ENCODE peak calls at places on chromosomes 1 and 21, in seven cellular contexts. Y is ovary, P is upper lobe of left lung, F is breast epithelium, O is transverse colon, A is HCT116, M is Peyer's patch. V is an unnamed sample.

GRCh38 chr21:29240136-29240535 is 58.6 kb upstream of the BACH1 start:
- DNase-seq in P (no peak), M (no peak), Y (no peak), O (no peak), F (no peak), A (no peak), V (no peak)

GRCh38 chr21:14361958-14362357 is 21.0 kb downstream of the HSPA13 start:
- DNase-seq in F (no peak), O (no peak), P (no peak), Y (no peak), A (no peak), M (no peak), V (no peak)

GRCh38 chr1:218274551-218274950 is 10.5 kb upstream of the RRP15 start:
- DNase-seq in O (no peak), P (no peak), M (no peak), F (no peak), A (no peak), Y (no peak), V (no peak)

GRCh38 chr1:200739499-200740290 is 1.0 kb downstream of the CAMSAP2 start:
- DNase-seq in O (peak; percentile 76), P (peak; percentile 95), Y (peak; percentile 72), M (no peak), A (no peak), F (peak; percentile 79), V (peak; percentile 79)

GRCh38 chr1:28983509-28984310 is 69.3 kb downstream of the EPB41 start:
- DNase-seq in A (no peak), O (no peak), M (no peak), F (no peak), P (no peak), Y (no peak), V (peak; percentile 72)

GRCh38 chr1:184945034-184945433 is 29.3 kb downstream of the NIBAN1 start:
- DNase-seq in O (no peak), A (no peak), Y (no peak), M (no peak), P (no peak), F (no peak), V (no peak)

GRCh38 chr1:103945774-103946173 is 196.1 kb downstream of the AMY1C start:
- DNase-seq in Y (no peak), M (no peak), F (no peak), A (no peak), P (no peak), O (no peak), V (no peak)

GRCh38 chr1:84862810-84863251 is 30.2 kb downstream of the LPAR3 start:
- DNase-seq in F (no peak), O (no peak), P (no peak), Y (no peak), A (no peak), M (no peak), V (no peak)

GRCh38 chr1:21294266-21295058 is 4.2 kb upstream of the ECE1 start:
- DNase-seq in M (peak; percentile 90), A (peak; percentile 47), O (peak; percentile 80), Y (no peak), F (no peak), P (no peak), V (peak; percentile 51)

GRCh38 chr1:181503130-181503810 is 20.0 kb downstream of the CACNA1E start:
- DNase-seq in A (no peak), F (peak; percentile 24), M (no peak), O (no peak), P (no peak), Y (no peak), V (no peak)

GRCh38 chr1:150877220-150877516 is 769 bp upstream of the ARNT start:
- DNase-seq in Y (no peak), O (no peak), M (no peak), A (no peak), P (no peak), F (no peak), V (no peak)

GRCh38 chr1:64967381-64967780 is 1.0 kb upstream of the JAK1 start:
- DNase-seq in F (no peak), M (no peak), A (no peak), O (peak; percentile 51), Y (no peak), P (no peak), V (peak; percentile 29)

GRCh38 chr1:222171005-222171404 is 376.9 kb downstream of the HHIPL2 start:
- DNase-seq in M (no peak), F (no peak), P (no peak), Y (no peak), O (no peak), A (peak; percentile 21), V (peak; percentile 26)

GRCh38 chr1:97919568-97920261 is 1.1 kb downstream of the DPYD start:
- DNase-seq in A (no peak), P (no peak), M (no peak), O (no peak), F (no peak), Y (no peak), V (no peak)

GRCh38 chr1:21586926-21587601 is 77.8 kb downstream of the ALPL start:
- DNase-seq in M (peak; percentile 18), P (peak; percentile 86), O (peak; percentile 25), A (peak; percentile 61), Y (no peak), F (peak; percentile 30), V (peak; percentile 85)

GRCh38 chr1:59057211-59057694 is 239.6 kb upstream of the FGGY start:
- DNase-seq in F (peak; percentile 75), M (no peak), P (peak; percentile 52), A (no peak), Y (peak; percentile 59), O (peak; percentile 47), V (peak; percentile 81)

GRCh38 chr1:158145173-158145719 is 35.4 kb upstream of the CD1D start:
- DNase-seq in M (no peak), Y (peak; percentile 73), F (peak; percentile 65), A (no peak), P (no peak), O (no peak), V (peak; percentile 78)

GRCh38 chr1:72557446-72558049 is 275.2 kb upstream of the NEGR1 start:
- DNase-seq in Y (no peak), F (no peak), A (no peak), O (no peak), P (no peak), M (no peak), V (no peak)

GRCh38 chr1:160397651-160398050 is 2.7 kb upstream of the VANGL2 start:
- DNase-seq in A (no peak), F (no peak), M (no peak), O (no peak), Y (no peak), P (no peak), V (no peak)

GRCh38 chr1:183385746-183386145 is 32.4 kb downstream of the NMNAT2 start:
- DNase-seq in F (no peak), Y (no peak), A (no peak), M (no peak), P (no peak), O (no peak), V (no peak)

GRCh38 chr1:114336360-114336759 is 174.6 kb downstream of the TRIM33 start:
- DNase-seq in Y (no peak), F (no peak), A (no peak), O (no peak), P (no peak), M (no peak), V (no peak)

GRCh38 chr1:93702102-93702827 is 20.6 kb upstream of the BCAR3 start:
- DNase-seq in M (no peak), O (no peak), P (no peak), Y (no peak), A (no peak), F (peak; percentile 50), V (no peak)

GRCh38 chr21:46092811-46093667 is 4.9 kb upstream of the COL6A2 start:
- DNase-seq in O (no peak), A (no peak), Y (peak; percentile 55), M (no peak), P (peak; percentile 50), F (peak; percentile 15), V (no peak)

GRCh38 chr1:170805957-170806662 is 129.2 kb upstream of the MROH9 start:
- DNase-seq in P (no peak), F (no peak), A (no peak), O (no peak), M (no peak), Y (peak; percentile 24), V (no peak)
- H3K27ac ChIP-seq in P (no peak overlapping the region), F (peak overlapping the region; percentile 74), A (no peak overlapping the region), O (no peak overlapping the region), M (no peak overlapping the region), Y (no peak overlapping the region), V (no peak overlapping the region)

DNA sequence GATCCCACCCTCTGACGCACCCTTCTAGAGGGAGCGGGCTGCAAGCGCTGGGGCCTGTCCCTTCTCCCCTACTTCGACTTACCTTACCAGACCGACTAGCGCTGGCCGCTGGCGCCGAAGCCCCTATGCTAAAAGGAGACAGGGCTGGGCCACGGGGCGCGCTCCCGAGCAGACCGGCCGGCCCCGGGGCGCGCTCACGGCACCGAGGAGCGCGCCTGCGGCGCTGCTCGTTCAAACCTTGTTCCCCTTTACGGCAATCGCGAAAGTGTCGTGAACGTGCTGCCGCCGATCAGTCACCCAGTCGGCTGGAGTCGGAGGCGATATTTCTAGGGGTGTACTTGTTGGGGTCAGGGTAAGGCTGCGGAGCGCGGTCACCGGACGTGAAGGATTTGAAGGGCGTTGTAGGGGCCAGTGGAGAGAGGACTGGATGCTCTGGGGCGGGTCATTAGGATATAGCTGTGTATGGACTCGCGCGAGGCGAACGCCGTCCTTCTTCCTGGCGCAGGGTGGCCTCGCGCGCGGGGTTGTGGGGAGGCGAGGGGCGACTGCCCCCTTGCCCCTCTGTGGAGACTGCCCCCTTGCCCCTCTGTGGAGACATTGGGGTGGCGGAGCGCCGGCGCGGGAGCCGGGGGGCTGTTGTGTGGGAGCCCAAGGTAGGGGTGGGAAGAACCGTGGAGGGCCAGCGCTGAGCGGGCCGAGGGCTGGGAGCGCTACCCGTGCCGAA is at the start of the genes CEPT1 and DRAM2:
- DNase-seq in F (peak; percentile 86), O (peak; percentile 96), Y (peak; percentile 97), M (peak; percentile 97), P (peak; percentile 97), A (peak; percentile 90), V (peak; percentile 98)
- TF ChIP-seq POLR2A in F (peak; percentile 11), O (peak; percentile 79), Y (peak; percentile 31), M (no peak), P (no peak), A (peak; percentile 94), V (peak; percentile 71)

GRCh38 chr1:33637846-33638440 is 165.5 kb downstream of the ZSCAN20 start:
- DNase-seq in P (no peak), M (no peak), A (no peak), Y (no peak), O (no peak), F (no peak), V (no peak)

GRCh38 chr1:33636209-33636608 is 163.8 kb downstream of the ZSCAN20 start:
- DNase-seq in A (no peak), Y (no peak), O (no peak), F (no peak), P (peak; percentile 20), M (no peak), V (no peak)

GRCh38 chr1:33640114-33640660 is 167.7 kb downstream of the ZSCAN20 start:
- DNase-seq in F (no peak), P (no peak), Y (no peak), O (no peak), A (no peak), M (no peak), V (no peak)

GRCh38 chr1:33635336-33636012 is 163.0 kb downstream of the ZSCAN20 start:
- DNase-seq in M (no peak), P (peak; percentile 28), A (no peak), O (no peak), F (no peak), Y (no peak), V (no peak)

GRCh38 chr1:33641099-33641830 is 168.8 kb downstream of the ZSCAN20 start:
- DNase-seq in M (no peak), Y (no peak), O (no peak), A (peak; percentile 32), P (no peak), F (no peak), V (peak; percentile 19)
- TF ChIP-seq CTCF in M (no peak), Y (no peak), O (no peak), A (peak; percentile 40), P (peak; percentile 27), F (no peak), V (peak; percentile 20)

GRCh38 chr1:205042911-205043806 is at the start of gene CNTN2:
- DNase-seq in P (peak; percentile 78), M (no peak), Y (no peak), F (no peak), A (no peak), O (no peak), V (no peak)
- H3K27ac ChIP-seq in P (no peak within 1 kb of the TSS), M (no peak within 1 kb of the TSS), Y (no peak within 1 kb of the TSS), F (no peak within 1 kb of the TSS), A (no peak within 1 kb of the TSS), O (no peak within 1 kb of the TSS), V (no peak within 1 kb of the TSS)

V was measured in body of pancreas.